ENCODE peak calls at places on chromosomes 5 and 9, in ten cellular contexts. One of them, this sample, is unnamed.

GRCh38 chr9:86341007-86341491 is 13.2 kb downstream of the TUT7 start:
- ATAC-seq in left ventricle myocardium superior: no peak
- ATAC-seq in naive thymus-derived CD8-positive, alpha-beta T cell: no peak
- ATAC-seq in lower lobe of right lung: no peak
- ATAC-seq in activated T-helper 17 cell treated with anti-CD3 and anti-CD28 coated beads, Interleukin-2, amount 50 U/mL, for 72 hours: peak
- ATAC-seq in heart right ventricle: no peak
- ATAC-seq in activated naive CD8-positive, alpha-beta T cell treated with anti-CD3 and anti-CD28 coated beads, Interleukin-2, amount 50 U/mL, for 24 hours: no peak
- ATAC-seq in Right ventricle myocardium superior: no peak
- ATAC-seq in stimulated activated naive CD8-positive, alpha-beta T cell treated with anti-CD3 and anti-CD28 coated beads, Interleukin-15, amount 100 ng/mL, for 72 hours: no peak
- ATAC-seq in esophagus mucosa: no peak
- ATAC-seq in this sample: no peak

GRCh38 chr9:133715866-133716563 is 22.1 kb downstream of the SARDH start:
- ATAC-seq in left ventricle myocardium superior: peak
- ATAC-seq in lower lobe of right lung: peak
- ATAC-seq in stimulated activated naive CD8-positive, alpha-beta T cell treated with anti-CD3 and anti-CD28 coated beads, Interleukin-15, amount 100 ng/mL, for 72 hours: peak
- ATAC-seq in Right ventricle myocardium superior: peak
- ATAC-seq in heart right ventricle: peak
- ATAC-seq in activated naive CD8-positive, alpha-beta T cell treated with anti-CD3 and anti-CD28 coated beads, Interleukin-2, amount 50 U/mL, for 24 hours: peak
- ATAC-seq in esophagus mucosa: no peak
- ATAC-seq in activated T-helper 17 cell treated with anti-CD3 and anti-CD28 coated beads, Interleukin-2, amount 50 U/mL, for 72 hours: no peak
- ATAC-seq in naive thymus-derived CD8-positive, alpha-beta T cell: peak
- ATAC-seq in this sample: no peak

GRCh38 chr9:105554042-105554441 is 3.9 kb upstream of the FKTN start:
- ATAC-seq in left ventricle myocardium superior: peak
- ATAC-seq in lower lobe of right lung: no peak
- ATAC-seq in Right ventricle myocardium superior: no peak
- ATAC-seq in esophagus mucosa: no peak
- ATAC-seq in activated naive CD8-positive, alpha-beta T cell treated with anti-CD3 and anti-CD28 coated beads, Interleukin-2, amount 50 U/mL, for 24 hours: no peak
- ATAC-seq in stimulated activated naive CD8-positive, alpha-beta T cell treated with anti-CD3 and anti-CD28 coated beads, Interleukin-15, amount 100 ng/mL, for 72 hours: no peak
- ATAC-seq in heart right ventricle: no peak
- ATAC-seq in activated T-helper 17 cell treated with anti-CD3 and anti-CD28 coated beads, Interleukin-2, amount 50 U/mL, for 72 hours: no peak
- ATAC-seq in naive thymus-derived CD8-positive, alpha-beta T cell: no peak
- ATAC-seq in this sample: no peak

GRCh38 chr9:93473411-93473810 is 20.0 kb upstream of the FAM120AOS start:
- ATAC-seq in activated T-helper 17 cell treated with anti-CD3 and anti-CD28 coated beads, Interleukin-2, amount 50 U/mL, for 72 hours: no peak
- ATAC-seq in Right ventricle myocardium superior: no peak
- ATAC-seq in heart right ventricle: no peak
- ATAC-seq in stimulated activated naive CD8-positive, alpha-beta T cell treated with anti-CD3 and anti-CD28 coated beads, Interleukin-15, amount 100 ng/mL, for 72 hours: no peak
- ATAC-seq in left ventricle myocardium superior: no peak
- ATAC-seq in naive thymus-derived CD8-positive, alpha-beta T cell: no peak
- ATAC-seq in lower lobe of right lung: no peak
- ATAC-seq in esophagus mucosa: peak
- ATAC-seq in activated naive CD8-positive, alpha-beta T cell treated with anti-CD3 and anti-CD28 coated beads, Interleukin-2, amount 50 U/mL, for 24 hours: no peak
- ATAC-seq in this sample: no peak

GRCh38 chr9:15310448-15310847 is 3.4 kb upstream of the TTC39B start:
- ATAC-seq in left ventricle myocardium superior: no peak
- ATAC-seq in lower lobe of right lung: no peak
- ATAC-seq in stimulated activated naive CD8-positive, alpha-beta T cell treated with anti-CD3 and anti-CD28 coated beads, Interleukin-15, amount 100 ng/mL, for 72 hours: peak
- ATAC-seq in activated T-helper 17 cell treated with anti-CD3 and anti-CD28 coated beads, Interleukin-2, amount 50 U/mL, for 72 hours: peak
- ATAC-seq in Right ventricle myocardium superior: no peak
- ATAC-seq in heart right ventricle: no peak
- ATAC-seq in naive thymus-derived CD8-positive, alpha-beta T cell: peak
- ATAC-seq in esophagus mucosa: no peak
- ATAC-seq in activated naive CD8-positive, alpha-beta T cell treated with anti-CD3 and anti-CD28 coated beads, Interleukin-2, amount 50 U/mL, for 24 hours: peak
- ATAC-seq in this sample: no peak

GRCh38 chr9:13175732-13176131 is 103.8 kb downstream of the MPDZ start:
- ATAC-seq in left ventricle myocardium superior: no peak
- ATAC-seq in activated T-helper 17 cell treated with anti-CD3 and anti-CD28 coated beads, Interleukin-2, amount 50 U/mL, for 72 hours: no peak
- ATAC-seq in esophagus mucosa: no peak
- ATAC-seq in naive thymus-derived CD8-positive, alpha-beta T cell: no peak
- ATAC-seq in Right ventricle myocardium superior: no peak
- ATAC-seq in heart right ventricle: no peak
- ATAC-seq in activated naive CD8-positive, alpha-beta T cell treated with anti-CD3 and anti-CD28 coated beads, Interleukin-2, amount 50 U/mL, for 24 hours: no peak
- ATAC-seq in stimulated activated naive CD8-positive, alpha-beta T cell treated with anti-CD3 and anti-CD28 coated beads, Interleukin-15, amount 100 ng/mL, for 72 hours: no peak
- ATAC-seq in lower lobe of right lung: no peak
- ATAC-seq in this sample: no peak

GRCh38 chr9:14238518-14238917 is 75.4 kb downstream of the NFIB start:
- ATAC-seq in esophagus mucosa: peak
- ATAC-seq in naive thymus-derived CD8-positive, alpha-beta T cell: no peak
- ATAC-seq in activated T-helper 17 cell treated with anti-CD3 and anti-CD28 coated beads, Interleukin-2, amount 50 U/mL, for 72 hours: no peak
- ATAC-seq in stimulated activated naive CD8-positive, alpha-beta T cell treated with anti-CD3 and anti-CD28 coated beads, Interleukin-15, amount 100 ng/mL, for 72 hours: no peak
- ATAC-seq in lower lobe of right lung: peak
- ATAC-seq in activated naive CD8-positive, alpha-beta T cell treated with anti-CD3 and anti-CD28 coated beads, Interleukin-2, amount 50 U/mL, for 24 hours: no peak
- ATAC-seq in Right ventricle myocardium superior: peak
- ATAC-seq in left ventricle myocardium superior: peak
- ATAC-seq in heart right ventricle: peak
- ATAC-seq in this sample: peak

GRCh38 chr5:132309679-132310078 is 15.5 kb downstream of the SLC22A4 start:
- ATAC-seq in activated naive CD8-positive, alpha-beta T cell treated with anti-CD3 and anti-CD28 coated beads, Interleukin-2, amount 50 U/mL, for 24 hours: no peak
- ATAC-seq in lower lobe of right lung: no peak
- ATAC-seq in naive thymus-derived CD8-positive, alpha-beta T cell: no peak
- ATAC-seq in heart right ventricle: no peak
- ATAC-seq in esophagus mucosa: no peak
- ATAC-seq in left ventricle myocardium superior: no peak
- ATAC-seq in Right ventricle myocardium superior: no peak
- ATAC-seq in activated T-helper 17 cell treated with anti-CD3 and anti-CD28 coated beads, Interleukin-2, amount 50 U/mL, for 72 hours: no peak
- ATAC-seq in stimulated activated naive CD8-positive, alpha-beta T cell treated with anti-CD3 and anti-CD28 coated beads, Interleukin-15, amount 100 ng/mL, for 72 hours: no peak
- ATAC-seq in this sample: no peak

GRCh38 chr9:126317513-126317912 is 9.1 kb upstream of the MVB12B start:
- ATAC-seq in stimulated activated naive CD8-positive, alpha-beta T cell treated with anti-CD3 and anti-CD28 coated beads, Interleukin-15, amount 100 ng/mL, for 72 hours: peak
- ATAC-seq in naive thymus-derived CD8-positive, alpha-beta T cell: peak
- ATAC-seq in heart right ventricle: no peak
- ATAC-seq in lower lobe of right lung: peak
- ATAC-seq in left ventricle myocardium superior: peak
- ATAC-seq in Right ventricle myocardium superior: peak
- ATAC-seq in activated naive CD8-positive, alpha-beta T cell treated with anti-CD3 and anti-CD28 coated beads, Interleukin-2, amount 50 U/mL, for 24 hours: peak
- ATAC-seq in activated T-helper 17 cell treated with anti-CD3 and anti-CD28 coated beads, Interleukin-2, amount 50 U/mL, for 72 hours: no peak
- ATAC-seq in esophagus mucosa: no peak
- ATAC-seq in this sample: no peak

GRCh38 chr9:133778336-133778995 is 40.3 kb upstream of the SARDH start:
- ATAC-seq in activated naive CD8-positive, alpha-beta T cell treated with anti-CD3 and anti-CD28 coated beads, Interleukin-2, amount 50 U/mL, for 24 hours: no peak
- ATAC-seq in stimulated activated naive CD8-positive, alpha-beta T cell treated with anti-CD3 and anti-CD28 coated beads, Interleukin-15, amount 100 ng/mL, for 72 hours: no peak
- ATAC-seq in Right ventricle myocardium superior: no peak
- ATAC-seq in heart right ventricle: no peak
- ATAC-seq in esophagus mucosa: no peak
- ATAC-seq in left ventricle myocardium superior: no peak
- ATAC-seq in activated T-helper 17 cell treated with anti-CD3 and anti-CD28 coated beads, Interleukin-2, amount 50 U/mL, for 72 hours: no peak
- ATAC-seq in lower lobe of right lung: no peak
- ATAC-seq in naive thymus-derived CD8-positive, alpha-beta T cell: no peak
- ATAC-seq in this sample: no peak

GRCh38 chr5:159786901-159787691 is 129.2 kb upstream of the ADRA1B start:
- ATAC-seq in left ventricle myocardium superior: peak
- ATAC-seq in esophagus mucosa: no peak
- ATAC-seq in naive thymus-derived CD8-positive, alpha-beta T cell: no peak
- ATAC-seq in Right ventricle myocardium superior: peak
- ATAC-seq in stimulated activated naive CD8-positive, alpha-beta T cell treated with anti-CD3 and anti-CD28 coated beads, Interleukin-15, amount 100 ng/mL, for 72 hours: no peak
- ATAC-seq in heart right ventricle: peak
- ATAC-seq in activated T-helper 17 cell treated with anti-CD3 and anti-CD28 coated beads, Interleukin-2, amount 50 U/mL, for 72 hours: no peak
- ATAC-seq in activated naive CD8-positive, alpha-beta T cell treated with anti-CD3 and anti-CD28 coated beads, Interleukin-2, amount 50 U/mL, for 24 hours: no peak
- ATAC-seq in lower lobe of right lung: peak
- ATAC-seq in this sample: peak

GRCh38 chr9:4657426-4658159 is 4.5 kb upstream of the PLPP6 start:
- ATAC-seq in activated T-helper 17 cell treated with anti-CD3 and anti-CD28 coated beads, Interleukin-2, amount 50 U/mL, for 72 hours: no peak
- ATAC-seq in activated naive CD8-positive, alpha-beta T cell treated with anti-CD3 and anti-CD28 coated beads, Interleukin-2, amount 50 U/mL, for 24 hours: no peak
- ATAC-seq in esophagus mucosa: no peak
- ATAC-seq in stimulated activated naive CD8-positive, alpha-beta T cell treated with anti-CD3 and anti-CD28 coated beads, Interleukin-15, amount 100 ng/mL, for 72 hours: no peak
- ATAC-seq in lower lobe of right lung: peak
- ATAC-seq in heart right ventricle: no peak
- ATAC-seq in left ventricle myocardium superior: no peak
- ATAC-seq in Right ventricle myocardium superior: no peak
- ATAC-seq in naive thymus-derived CD8-positive, alpha-beta T cell: no peak
- ATAC-seq in this sample: no peak

GRCh38 chr9:110069326-110070248 is 138.4 kb downstream of the C9orf152 start:
- ATAC-seq in activated naive CD8-positive, alpha-beta T cell treated with anti-CD3 and anti-CD28 coated beads, Interleukin-2, amount 50 U/mL, for 24 hours: no peak
- ATAC-seq in Right ventricle myocardium superior: peak
- ATAC-seq in activated T-helper 17 cell treated with anti-CD3 and anti-CD28 coated beads, Interleukin-2, amount 50 U/mL, for 72 hours: no peak
- ATAC-seq in naive thymus-derived CD8-positive, alpha-beta T cell: no peak
- ATAC-seq in heart right ventricle: peak
- ATAC-seq in left ventricle myocardium superior: peak
- ATAC-seq in esophagus mucosa: peak
- ATAC-seq in stimulated activated naive CD8-positive, alpha-beta T cell treated with anti-CD3 and anti-CD28 coated beads, Interleukin-15, amount 100 ng/mL, for 72 hours: no peak
- ATAC-seq in lower lobe of right lung: peak
- ATAC-seq in this sample: peak

GRCh38 chr5:35229076-35230042 is 928 bp downstream of the PRLR start:
- ATAC-seq in activated T-helper 17 cell treated with anti-CD3 and anti-CD28 coated beads, Interleukin-2, amount 50 U/mL, for 72 hours: no peak
- ATAC-seq in heart right ventricle: no peak
- ATAC-seq in Right ventricle myocardium superior: no peak
- ATAC-seq in activated naive CD8-positive, alpha-beta T cell treated with anti-CD3 and anti-CD28 coated beads, Interleukin-2, amount 50 U/mL, for 24 hours: no peak
- ATAC-seq in stimulated activated naive CD8-positive, alpha-beta T cell treated with anti-CD3 and anti-CD28 coated beads, Interleukin-15, amount 100 ng/mL, for 72 hours: peak
- ATAC-seq in esophagus mucosa: peak
- ATAC-seq in lower lobe of right lung: peak
- ATAC-seq in naive thymus-derived CD8-positive, alpha-beta T cell: peak
- ATAC-seq in left ventricle myocardium superior: no peak
- ATAC-seq in this sample: no peak

GRCh38 chr9:38644601-38645000 is 24.2 kb upstream of the ANKRD18A start:
- ATAC-seq in activated T-helper 17 cell treated with anti-CD3 and anti-CD28 coated beads, Interleukin-2, amount 50 U/mL, for 72 hours: no peak
- ATAC-seq in activated naive CD8-positive, alpha-beta T cell treated with anti-CD3 and anti-CD28 coated beads, Interleukin-2, amount 50 U/mL, for 24 hours: no peak
- ATAC-seq in stimulated activated naive CD8-positive, alpha-beta T cell treated with anti-CD3 and anti-CD28 coated beads, Interleukin-15, amount 100 ng/mL, for 72 hours: no peak
- ATAC-seq in left ventricle myocardium superior: no peak
- ATAC-seq in naive thymus-derived CD8-positive, alpha-beta T cell: no peak
- ATAC-seq in heart right ventricle: no peak
- ATAC-seq in lower lobe of right lung: no peak
- ATAC-seq in esophagus mucosa: no peak
- ATAC-seq in Right ventricle myocardium superior: no peak
- ATAC-seq in this sample: no peak

GRCh38 chr5:173802670-173803165 is 85.4 kb upstream of the CPEB4 start:
- ATAC-seq in esophagus mucosa: peak
- ATAC-seq in activated T-helper 17 cell treated with anti-CD3 and anti-CD28 coated beads, Interleukin-2, amount 50 U/mL, for 72 hours: no peak
- ATAC-seq in left ventricle myocardium superior: peak
- ATAC-seq in activated naive CD8-positive, alpha-beta T cell treated with anti-CD3 and anti-CD28 coated beads, Interleukin-2, amount 50 U/mL, for 24 hours: no peak
- ATAC-seq in Right ventricle myocardium superior: peak
- ATAC-seq in naive thymus-derived CD8-positive, alpha-beta T cell: no peak
- ATAC-seq in lower lobe of right lung: peak
- ATAC-seq in stimulated activated naive CD8-positive, alpha-beta T cell treated with anti-CD3 and anti-CD28 coated beads, Interleukin-15, amount 100 ng/mL, for 72 hours: no peak
- ATAC-seq in heart right ventricle: no peak
- ATAC-seq in this sample: no peak

GRCh38 chr5:116727248-116727647 is 152.6 kb upstream of the SEMA6A start:
- ATAC-seq in naive thymus-derived CD8-positive, alpha-beta T cell: no peak
- ATAC-seq in Right ventricle myocardium superior: peak
- ATAC-seq in activated naive CD8-positive, alpha-beta T cell treated with anti-CD3 and anti-CD28 coated beads, Interleukin-2, amount 50 U/mL, for 24 hours: no peak
- ATAC-seq in activated T-helper 17 cell treated with anti-CD3 and anti-CD28 coated beads, Interleukin-2, amount 50 U/mL, for 72 hours: no peak
- ATAC-seq in esophagus mucosa: no peak
- ATAC-seq in stimulated activated naive CD8-positive, alpha-beta T cell treated with anti-CD3 and anti-CD28 coated beads, Interleukin-15, amount 100 ng/mL, for 72 hours: no peak
- ATAC-seq in heart right ventricle: no peak
- ATAC-seq in lower lobe of right lung: no peak
- ATAC-seq in left ventricle myocardium superior: peak
- ATAC-seq in this sample: no peak

This sample was measured in gastroesophageal sphincter.